ENCODE peak calls at places on chromosome 11, in six cellular contexts. O, B, P, T, E and V are unnamed samples.

GRCh38 chr11:28243057-28243456 is 134.9 kb downstream of the METTL15 start:
- DNase-seq in O (no peak), B (no peak), P (no peak), T (no peak), E (no peak), V (no peak)

GRCh38 chr11:128575956-128576340 is 11.4 kb downstream of the ETS1 start:
- DNase-seq in O (no peak), B (no peak), P (no peak), T (no peak), E (no peak), V (no peak)

GRCh38 chr11:119550330-119550729 is 127.4 kb upstream of the THY1 start:
- DNase-seq in O (no peak), B (no peak), P (no peak), T (no peak), E (no peak), V (no peak)

GRCh38 chr11:21460082-21460481 is 732.8 kb upstream of the ANO5 start:
- DNase-seq in O (no peak), B (no peak), P (no peak), T (no peak), E (no peak), V (no peak)

GRCh38 chr11:27058456-27058855 is 17.8 kb downstream of the BBOX1 start:
- DNase-seq in O (no peak), B (no peak), P (no peak), T (no peak), E (no peak), V (no peak)

GRCh38 chr11:133545199-133545709 is 13.0 kb upstream of the OPCML start:
- DNase-seq in O (no peak), B (no peak), P (no peak), T (peak), E (no peak), V (no peak)

GRCh38 chr11:74090701-74091100 is 80.1 kb downstream of the C2CD3 start:
- DNase-seq in O (no peak), B (no peak), P (no peak), T (peak), E (no peak), V (no peak)

GRCh38 chr11:945986-946385 is 20.3 kb downstream of the AP2A2 start:
- DNase-seq in O (no peak), B (no peak), P (no peak), T (no peak), E (no peak), V (no peak)

GRCh38 chr11:31809857-31810778 is 1.0 kb downstream of the PAX6 start:
- DNase-seq in O (peak), B (peak), P (no peak), T (no peak), E (no peak), V (peak)

GRCh38 chr11:17415523-17416104 is 27.2 kb upstream of the KCNJ11 start:
- DNase-seq in O (peak), B (peak), P (peak), T (no peak), E (no peak), V (no peak)

GRCh38 chr11:61753672-61754071 is 1.2 kb downstream of the MYRF start:
- DNase-seq in O (no peak), B (no peak), P (no peak), T (no peak), E (no peak), V (no peak)
- H3K4me3 ChIP-seq in O (no peak), B (no peak), P (no peak), T (no peak), E (peak), V (no peak)

GRCh38 chr11:71542856-71543743 is 5.1 kb upstream of the KRTAP5-9 start:
- DNase-seq in O (no peak), B (no peak), P (no peak), T (peak), E (no peak), V (no peak)
- H3K4me3 ChIP-seq in O (no peak), B (no peak), P (no peak), T (no peak), E (no peak), V (no peak)

GRCh38 chr11:34261095-34261494 is 96.7 kb downstream of the ABTB2 start:
- DNase-seq in O (no peak), B (no peak), P (no peak), T (no peak), E (no peak), V (no peak)
- H3K4me3 ChIP-seq in O (no peak), B (no peak), P (no peak), T (no peak), E (no peak), V (no peak)

GRCh38 chr11:124115782-124116616 is 749 bp downstream of the VWA5A start:
- DNase-seq in O (peak), B (no peak), P (peak), T (no peak), E (peak), V (peak)
- H3K4me3 ChIP-seq in O (peak), B (peak), P (peak), T (peak), E (peak), V (peak)

GRCh38 chr11:66920978-66921784 is 37.0 kb downstream of the PC start:
- DNase-seq in O (no peak), B (no peak), P (no peak), T (no peak), E (no peak), V (no peak)

GRCh38 chr11:66924272-66924671 is 33.9 kb downstream of the PC start:
- DNase-seq in O (no peak), B (no peak), P (no peak), T (no peak), E (no peak), V (no peak)

GRCh38 chr11:66918751-66919150 is 39.4 kb downstream of the PC start:
- DNase-seq in O (no peak), B (no peak), P (no peak), T (no peak), E (no peak), V (no peak)

GRCh38 chr11:66915866-66916265 is 42.3 kb downstream of the PC start:
- DNase-seq in O (no peak), B (no peak), P (no peak), T (no peak), E (no peak), V (no peak)

DNA sequence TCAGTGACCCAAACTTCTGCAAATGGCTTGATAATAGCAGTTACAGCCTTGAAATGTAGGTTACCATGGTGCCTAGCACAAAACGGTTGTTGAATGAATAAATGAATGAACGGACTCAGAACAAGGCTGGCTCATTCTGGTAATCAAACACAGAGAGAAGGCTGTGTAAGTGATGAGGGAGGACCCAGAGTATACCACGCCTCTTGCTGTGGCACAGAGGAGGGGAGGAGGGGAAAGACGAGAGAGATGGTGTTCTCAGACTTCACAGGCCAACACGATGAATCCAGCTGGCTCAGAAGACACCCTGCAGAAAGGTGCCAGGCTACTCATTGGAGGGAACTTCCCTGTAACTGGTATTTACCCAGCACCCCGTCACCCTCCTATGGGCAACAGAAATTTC is 38.2 kb downstream of the PC start:
- DNase-seq in O (no peak), B (no peak), P (no peak), T (peak), E (no peak), V (no peak)
- H3K4me3 ChIP-seq in O (no peak), B (no peak), P (no peak), T (no peak), E (no peak), V (no peak)

GRCh38 chr11:20137637-20138036 is 22.6 kb downstream of the DBX1 start:
- DNase-seq in O (no peak), B (no peak), P (no peak), T (no peak), E (no peak), V (no peak)

GRCh38 chr11:20131744-20132666 is 28.3 kb downstream of the DBX1 start:
- DNase-seq in O (peak), B (peak), P (peak), T (peak), E (no peak), V (peak)

GRCh38 chr11:20127671-20128527 is 32.4 kb downstream of the DBX1 start:
- DNase-seq in O (peak), B (peak), P (peak), T (peak), E (no peak), V (peak)

GRCh38 chr11:20134991-20135736 is 25.1 kb downstream of the DBX1 start:
- DNase-seq in O (no peak), B (no peak), P (no peak), T (no peak), E (no peak), V (no peak)

DNA sequence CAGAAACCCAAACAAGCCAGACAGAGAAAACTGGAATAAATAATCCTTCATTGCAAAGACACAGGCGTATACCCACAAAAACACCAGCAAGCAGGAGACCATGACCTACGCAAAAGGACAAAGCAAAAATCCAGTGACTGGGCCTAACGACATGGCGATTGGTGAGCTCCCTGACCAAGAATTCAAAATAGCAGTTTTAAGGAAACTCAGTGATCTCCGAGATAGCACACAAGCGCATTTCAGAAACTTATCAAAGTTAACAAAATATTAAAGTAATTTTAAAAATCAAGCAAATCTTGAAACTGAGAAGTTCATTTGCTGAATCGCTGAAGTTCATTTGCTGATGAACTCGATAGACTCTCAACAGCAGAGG is 27.6 kb downstream of the DBX1 start:
- DNase-seq in O (no peak), B (no peak), P (no peak), T (no peak), E (no peak), V (no peak)
- H3K4me3 ChIP-seq in O (no peak), B (no peak), P (no peak), T (no peak), E (peak), V (no peak)

GRCh38 chr11:61750631-61751273 is 1.7 kb upstream of the MYRF start:
- DNase-seq in O (no peak), B (no peak), P (no peak), T (no peak), E (no peak), V (no peak)

GRCh38 chr11:61751384-61751783 is 1.1 kb upstream of the MYRF start:
- DNase-seq in O (no peak), B (no peak), P (no peak), T (no peak), E (no peak), V (no peak)

GRCh38 chr11:61754534-61755482 is 2.4 kb downstream of the MYRF start:
- DNase-seq in O (no peak), B (no peak), P (no peak), T (no peak), E (no peak), V (no peak)

GRCh38 chr11:61752117-61752924 is at the start of gene MYRF:
- DNase-seq in O (peak), B (peak), P (no peak), T (peak), E (no peak), V (no peak)

DNA sequence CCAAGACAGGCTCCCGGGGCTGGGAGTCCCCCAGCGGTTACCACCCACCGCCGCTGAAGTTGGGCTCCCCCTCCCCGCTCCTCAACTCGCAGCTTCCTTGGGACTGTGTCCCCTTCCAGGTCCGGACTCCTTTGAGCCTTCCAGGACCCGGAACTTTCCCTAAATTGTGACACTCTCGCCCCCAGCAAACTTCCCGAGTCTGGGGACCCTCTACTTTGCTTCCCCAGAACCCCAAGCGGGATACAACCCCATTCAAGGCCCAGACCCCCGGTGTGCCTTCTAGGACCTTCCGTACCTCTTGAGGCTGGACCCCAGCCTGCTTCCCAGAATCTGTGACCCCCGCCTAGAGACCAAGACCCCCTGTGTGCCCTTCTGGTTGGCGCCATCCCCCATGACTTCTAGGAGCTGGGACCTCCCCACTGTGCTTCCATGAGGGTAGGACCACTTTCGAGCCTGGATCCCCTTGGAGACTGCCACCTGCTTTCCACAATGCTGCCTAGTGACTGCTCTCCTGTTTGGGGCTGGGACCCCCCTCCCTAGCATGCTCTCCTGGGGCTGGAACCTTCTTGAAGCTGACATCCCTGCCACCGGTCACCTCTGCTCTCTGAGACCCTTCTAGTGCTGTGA is 602 bp downstream of the MYRF start:
- DNase-seq in O (no peak), B (no peak), P (no peak), T (no peak), E (no peak), V (no peak)
- H3K4me3 ChIP-seq in O (peak), B (peak), P (no peak), T (peak), E (peak), V (peak)

GRCh38 chr11:94975599-94975998 is 2.1 kb downstream of the KDM4D start:
- DNase-seq in O (no peak), B (no peak), P (no peak), T (no peak), E (no peak), V (no peak)
- H3K4me3 ChIP-seq in O (no peak), B (no peak), P (no peak), T (no peak), E (no peak), V (no peak)